ENCODE peak calls at places on chromosomes 5 and 9, in six cellular contexts. K, T, H, C, W and Q are unnamed samples. For H3K4me1, the result is how much of the 10 kb centered on the place peaks cover.

GRCh38 chr5:66864240-66864884 is 268.2 kb downstream of the MAST4 start:
- DNase-seq in K (peak), W (no peak), H (no peak), T (peak), C (no peak), Q (no peak)

GRCh38 chr5:28313543-28314334 is 1275.4 kb upstream of the CDH9 start:
- DNase-seq in C (no peak), K (peak), H (no peak), W (no peak), T (no peak), Q (no peak)

GRCh38 chr9:121305269-121305994 is 37.5 kb downstream of the GSN start:
- DNase-seq in K (no peak), H (no peak), C (peak), T (no peak), W (peak), Q (no peak)

GRCh38 chr9:73269430-73270101 is 117.9 kb downstream of the ANXA1 start:
- DNase-seq in T (peak), C (no peak), W (no peak), K (peak), H (no peak), Q (no peak)

GRCh38 chr9:13552606-13553215 is 273.2 kb upstream of the MPDZ start:
- DNase-seq in H (no peak), T (no peak), W (no peak), C (no peak), K (no peak), Q (no peak)

GRCh38 chr5:31335456-31335855 is 142.0 kb downstream of the CDH6 start:
- DNase-seq in W (no peak), H (no peak), K (no peak), C (no peak), T (no peak), Q (no peak)

GRCh38 chr9:37422289-37423104 is at the start of gene GRHPR:
- DNase-seq in H (peak), T (peak), K (peak), C (peak), W (peak), Q (peak)

GRCh38 chr5:37197340-37198050 is 51.7 kb downstream of the CPLANE1 start:
- DNase-seq in K (peak), T (peak), H (no peak), W (no peak), C (no peak), Q (no peak)

GRCh38 chr9:81393985-81394811 is 295.1 kb downstream of the TLE1 start:
- DNase-seq in C (no peak), T (no peak), W (no peak), H (no peak), K (peak), Q (no peak)

GRCh38 chr5:159311063-159311462 is 19.2 kb downstream of the IL12B start:
- DNase-seq in W (no peak), T (no peak), K (no peak), H (no peak), C (no peak), Q (no peak)

GRCh38 chr9:17528859-17529258 is 50.0 kb upstream of the SH3GL2 start:
- DNase-seq in H (no peak), T (no peak), W (no peak), C (no peak), K (peak), Q (no peak)

GRCh38 chr5:113615708-113616107 is 102.2 kb downstream of the YTHDC2 start:
- DNase-seq in C (no peak), H (no peak), T (peak), K (no peak), W (no peak), Q (no peak)

GRCh38 chr5:136057401-136057951 is 28.7 kb downstream of the TGFBI start:
- DNase-seq in W (no peak), C (no peak), H (no peak), K (peak), T (no peak), Q (no peak)

GRCh38 chr9:110575952-110576351 is 3.6 kb downstream of the SVEP1 start:
- DNase-seq in H (no peak), C (no peak), W (no peak), T (no peak), K (no peak), Q (no peak)

GRCh38 chr5:12237837-12238575 is 333.8 kb upstream of the CTNND2 start:
- DNase-seq in K (no peak), T (peak), W (no peak), C (no peak), H (no peak), Q (no peak)

GRCh38 chr5:37789991-37790390 is 49.9 kb downstream of the GDNF start:
- DNase-seq in K (peak), T (no peak), H (no peak), W (no peak), C (no peak), Q (no peak)

GRCh38 chr5:8013951-8014844 is 145.2 kb downstream of the MTRR start:
- DNase-seq in W (no peak), C (no peak), K (peak), H (no peak), T (no peak), Q (no peak)

GRCh38 chr5:1005362-1005851 is 3.2 kb upstream of the NKD2 start:
- DNase-seq in C (no peak), T (no peak), H (peak), K (no peak), W (peak), Q (no peak)

GRCh38 chr9:77819672-77820071 is 171.6 kb upstream of the GNA14 start:
- DNase-seq in K (peak), C (no peak), T (no peak), H (no peak), W (no peak), Q (no peak)

GRCh38 chr9:137139468-137140150 is 655 bp downstream of the GRIN1 start:
- DNase-seq in W (no peak), C (no peak), T (no peak), H (no peak), K (no peak), Q (no peak)

GRCh38 chr5:179817071-179817840 is 3.4 kb upstream of the SQSTM1 start:
- DNase-seq in C (peak), T (no peak), K (no peak), H (no peak), W (no peak), Q (no peak)

GRCh38 chr9:96489482-96489979 is 39.6 kb downstream of the HABP4 start:
- DNase-seq in C (no peak), H (no peak), T (no peak), W (no peak), K (no peak), Q (no peak)

GRCh38 chr5:102545175-102545574 is 46.4 kb upstream of the SLCO6A1 start:
- DNase-seq in K (no peak), C (no peak), W (no peak), H (no peak), T (peak), Q (no peak)

GRCh38 chr5:72681781-72682180 is 134.7 kb upstream of the TNPO1 start:
- DNase-seq in K (no peak), C (no peak), H (no peak), T (no peak), W (no peak), Q (no peak)

GRCh38 chr9:108973876-108974275 is 39.4 kb downstream of the CTNNAL1 start:
- DNase-seq in W (no peak), C (no peak), H (no peak), T (no peak), K (peak), Q (no peak)

GRCh38 chr5:10509593-10509992 is 54.3 kb upstream of the ANKRD33B start:
- DNase-seq in H (no peak), T (no peak), C (no peak), W (no peak), K (no peak), Q (no peak)

GRCh38 chr9:136328011-136328621 is 777 bp downstream of the GPSM1 start:
- DNase-seq in H (no peak), C (peak), W (no peak), K (no peak), T (no peak), Q (no peak)

GRCh38 chr5:72130342-72130741 is 23.1 kb downstream of the MAP1B start:
- DNase-seq in K (peak), T (no peak), W (no peak), H (no peak), C (no peak), Q (no peak)

DNA sequence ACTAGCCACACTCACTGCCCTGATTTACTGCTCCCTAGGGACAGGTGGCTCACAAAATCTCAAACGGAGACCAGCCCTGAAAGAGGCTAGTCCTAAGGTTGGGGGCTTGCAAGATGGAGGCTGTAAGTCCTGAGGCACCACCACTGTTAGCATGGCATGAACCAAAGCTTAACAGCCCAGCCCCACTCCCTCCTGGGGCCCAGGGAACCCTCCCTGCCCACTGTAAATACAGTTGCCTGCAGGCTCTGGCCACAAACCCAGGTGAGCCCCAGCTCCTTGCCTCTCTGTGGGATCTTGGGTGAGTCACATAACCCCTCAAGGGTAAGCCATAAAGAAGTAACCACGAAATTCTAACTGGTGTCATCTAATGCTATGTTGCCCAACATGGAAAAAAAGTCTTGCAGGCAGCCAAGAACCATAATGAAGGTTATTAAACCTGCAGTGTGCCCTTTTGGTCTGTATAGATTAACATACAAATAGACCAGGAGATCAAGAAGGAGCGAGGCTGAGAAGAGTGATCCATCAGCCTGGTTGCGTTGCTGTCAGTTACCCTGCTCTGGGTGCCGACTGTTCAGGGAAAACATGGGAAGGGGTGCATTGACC is 1.7 kb upstream of the POMT1 start:
- DNase-seq in W (no peak), H (no peak), C (no peak), T (peak), K (peak), Q (peak)
- H3K27ac ChIP-seq in W (no peak), H (peak), C (no peak), T (no peak), K (no peak), Q (peak)

DNA sequence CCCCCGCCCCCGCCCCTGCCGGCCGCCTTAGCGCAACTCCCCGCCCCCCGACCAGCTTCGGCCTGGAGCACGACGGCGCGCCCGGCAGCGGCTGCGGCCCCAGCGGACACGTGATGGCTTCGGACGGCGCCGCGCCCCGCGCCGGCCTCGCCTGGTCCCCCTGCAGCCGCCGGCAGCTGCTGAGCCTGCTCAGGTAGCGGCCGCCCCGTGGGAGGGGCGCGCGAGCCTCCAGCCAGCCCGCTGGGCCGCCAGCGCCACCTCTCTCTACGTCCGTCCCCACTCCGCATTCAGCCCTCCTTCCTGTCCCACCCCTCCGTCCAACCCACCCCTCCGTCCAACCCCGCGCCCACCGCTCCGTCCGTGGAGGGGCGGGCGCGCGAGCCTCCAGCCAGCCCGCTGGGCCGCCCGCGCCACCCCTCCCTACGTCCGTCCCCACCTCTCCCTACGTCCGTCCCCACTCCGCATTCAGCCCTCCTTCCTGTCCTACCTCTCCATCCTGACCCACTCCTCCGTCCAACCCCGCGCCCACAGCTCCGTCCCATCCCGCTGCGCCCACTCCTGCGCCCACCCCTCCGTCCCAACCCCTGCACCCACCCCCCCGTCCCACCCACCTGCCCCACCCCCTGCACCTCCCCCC is 6.5 kb downstream of the ADAMTS13 start:
- DNase-seq in H (no peak), T (peak), C (no peak), K (no peak), W (no peak), Q (no peak)
- H3K4me3 ChIP-seq in H (peak), T (no peak), C (no peak), K (no peak), W (peak), Q (no peak)

DNA sequence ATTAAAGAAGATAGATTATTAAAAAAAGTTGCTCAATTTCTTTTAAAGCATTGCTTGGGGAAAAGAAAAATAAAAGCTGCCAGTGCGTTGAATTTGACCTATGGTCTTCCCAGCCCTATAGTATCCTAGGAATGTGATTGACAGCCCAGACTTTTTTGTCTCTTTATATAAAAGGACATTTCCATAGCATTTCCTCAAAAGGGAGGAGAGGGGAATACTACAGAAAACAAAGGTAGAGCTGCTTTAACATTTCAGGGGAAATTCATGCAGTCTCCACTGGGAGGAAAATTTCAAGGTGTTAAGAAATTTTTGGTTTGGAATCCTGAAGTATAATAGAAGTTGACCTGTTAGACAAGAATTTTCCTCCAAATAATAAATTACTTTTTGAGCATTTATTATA is 17.9 kb upstream of the GPR151 start:
- DNase-seq in K (no peak), H (no peak), W (no peak), C (no peak), T (no peak), Q (no peak)
- H3K4me1 ChIP-seq in K (under half), H (under half), W (under half), C (under half), T (under half), Q (under half)

DNA sequence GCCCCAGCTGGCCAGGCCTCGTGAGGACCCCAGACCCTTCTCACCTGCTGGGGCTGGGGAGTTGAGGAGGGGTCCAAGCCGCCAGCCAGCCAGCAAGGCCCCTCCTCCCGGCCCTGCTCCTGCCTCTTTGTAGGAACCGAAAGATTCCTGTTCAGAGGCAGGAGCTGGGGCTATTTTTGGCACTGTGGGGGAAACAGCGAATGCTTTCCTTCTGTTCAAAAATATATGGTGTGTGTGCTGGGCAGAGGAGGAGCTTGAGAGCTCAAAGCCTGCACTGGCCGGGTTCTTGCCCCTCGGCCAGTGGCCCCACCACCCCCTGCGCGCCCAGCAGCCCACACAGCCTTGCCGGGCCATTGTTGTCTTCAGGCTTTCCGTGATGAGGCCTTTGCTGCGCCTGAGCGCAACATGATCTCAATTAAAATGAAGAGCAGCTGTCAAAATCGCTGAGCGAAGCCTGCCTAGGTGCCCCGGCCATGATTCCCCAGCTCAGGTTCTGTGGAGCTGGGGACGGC is 13.3 kb downstream of the NCS1 start:
- DNase-seq in W (no peak), T (no peak), K (peak), H (no peak), C (no peak), Q (no peak)
- H3K27ac ChIP-seq in W (no peak), T (no peak), K (peak), H (no peak), C (peak), Q (no peak)

GRCh38 chr9:68418259-68418845 is 61.9 kb downstream of the PGM5 start:
- DNase-seq in W (peak), K (no peak), H (no peak), T (peak), C (no peak), Q (no peak)
- H3K4me3 ChIP-seq in W (peak), K (no peak), H (no peak), T (no peak), C (no peak), Q (no peak)

GRCh38 chr9:8750639-8751041 is 951.1 kb upstream of the DMAC1 start:
- DNase-seq in H (no peak), T (peak), W (no peak), K (peak), C (no peak), Q (no peak)

DNA sequence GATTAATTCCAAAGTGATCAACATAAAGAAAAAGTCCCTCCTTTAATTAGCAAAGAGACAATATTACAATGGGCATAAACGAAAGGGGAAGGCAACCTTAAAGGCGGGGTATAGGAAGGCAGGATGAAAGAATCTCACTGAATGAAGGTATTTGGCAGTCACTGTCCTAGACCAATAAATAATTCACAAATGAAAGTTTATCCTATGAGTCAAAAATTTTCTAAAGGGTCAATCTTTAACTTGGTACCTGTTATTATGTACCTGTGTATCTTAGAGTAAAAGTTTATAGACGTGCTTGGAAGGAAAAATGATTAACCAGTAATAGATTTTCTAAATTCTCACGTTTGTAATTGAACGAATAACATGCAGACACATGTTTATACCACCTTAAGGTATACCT is 945.8 kb upstream of the DMAC1 start:
- DNase-seq in T (no peak), K (no peak), W (no peak), C (no peak), H (no peak), Q (no peak)
- H3K4me1 ChIP-seq in T (under half), K (under half), W (under half), C (under half), H (under half), Q (under half)

GRCh38 chr5:151086905-151087360 is 6.1 kb upstream of the TNIP1 start:
- DNase-seq in W (no peak), H (peak), C (no peak), K (no peak), T (no peak), Q (peak)
- H3K27ac ChIP-seq in W (peak), H (peak), C (no peak), K (no peak), T (no peak), Q (peak)

GRCh38 chr9:10869687-10870086 is 256.9 kb upstream of the PTPRD start:
- DNase-seq in K (no peak), T (no peak), C (no peak), H (no peak), W (no peak), Q (no peak)
- H3K4me3 ChIP-seq in K (no peak), T (no peak), C (no peak), H (no peak), W (no peak), Q (no peak)

GRCh38 chr5:42672925-42673324 is 83.7 kb upstream of the CCDC152 start:
- DNase-seq in H (no peak), W (no peak), T (no peak), C (no peak), K (no peak), Q (no peak)
- H3K4me1 ChIP-seq in H (under half), W (under half), T (under half), C (under half), K (under half), Q (under half)